ENCODE peak calls at places on chromosome 11, in eight cellular contexts. Y, C, I, Q, D, U, L and B are unnamed samples.

GRCh38 chr11:106280041-106280440 is 202.6 kb downstream of the AASDHPPT start:
- DNase-seq in Y (no peak), I (no peak), U (no peak), D (no peak), Q (no peak), L (no peak), C (no peak), B (no peak)

GRCh38 chr11:13046626-13047570 is 37.8 kb downstream of the RASSF10 start:
- DNase-seq in I (no peak), L (no peak), D (no peak), Y (no peak), Q (no peak), C (no peak), U (no peak), B (no peak)

GRCh38 chr11:17575431-17576425 is 28.7 kb downstream of the OTOG start:
- DNase-seq in U (no peak), L (no peak), C (peak; percentile 37), I (no peak), D (no peak), Y (no peak), Q (no peak), B (no peak)

GRCh38 chr11:103961010-103961409 is 75.4 kb upstream of the DDI1 start:
- DNase-seq in Y (peak; percentile 51), C (no peak), Q (no peak), D (peak; percentile 73), U (no peak), L (peak; percentile 88), I (peak; percentile 73), B (no peak)

GRCh38 chr11:128831781-128832497 is 35.2 kb downstream of the KCNJ1 start:
- DNase-seq in U (peak; percentile 47), C (no peak), Y (no peak), I (no peak), Q (no peak), L (no peak), D (no peak), B (no peak)

GRCh38 chr11:41431784-41432183 is 27.7 kb downstream of the LRRC4C start:
- DNase-seq in C (no peak), L (no peak), Q (no peak), I (no peak), Y (no peak), U (peak; percentile 31), D (no peak), B (no peak)

GRCh38 chr11:130533113-130533803 is 84.8 kb downstream of the ADAMTS15 start:
- DNase-seq in I (no peak), C (no peak), Q (no peak), U (no peak), Y (no peak), L (no peak), D (no peak), B (no peak)

GRCh38 chr11:104127828-104128227 is 36.1 kb downstream of the PDGFD start:
- DNase-seq in U (no peak), Y (peak; percentile 63), D (peak; percentile 42), Q (no peak), L (peak; percentile 75), C (no peak), I (peak; percentile 39), B (no peak)

GRCh38 chr11:44645832-44646231 is 80.4 kb downstream of the CD82 start:
- DNase-seq in D (no peak), U (no peak), C (no peak), Y (no peak), L (no peak), I (no peak), Q (no peak), B (no peak)

GRCh38 chr11:117807482-117808272 is 10.7 kb upstream of the DSCAML1 start:
- DNase-seq in D (peak; percentile 36), Y (peak; percentile 51), U (peak; percentile 72), I (peak; percentile 81), C (peak; percentile 90), L (peak; percentile 51), Q (peak; percentile 94), B (no peak)

GRCh38 chr11:125141686-125142535 is 22.6 kb upstream of the PKNOX2 start:
- DNase-seq in Y (peak; percentile 5), C (no peak), I (peak; percentile 63), Q (no peak), L (peak; percentile 29), D (peak; percentile 16), U (peak; percentile 47), B (no peak)

GRCh38 chr11:44627911-44628729 is 62.7 kb downstream of the CD82 start:
- DNase-seq in D (peak; percentile 72), U (peak; percentile 73), Y (peak; percentile 33), L (peak; percentile 49), I (no peak), Q (peak; percentile 79), C (no peak), B (no peak)

GRCh38 chr11:69509846-69510390 is 28.5 kb downstream of the LINC01488 start:
- DNase-seq in Y (no peak), D (no peak), L (no peak), U (no peak), Q (no peak), C (no peak), I (no peak), B (no peak)

GRCh38 chr11:82883853-82884252 is 16.4 kb downstream of the PRCP start:
- DNase-seq in I (no peak), Y (no peak), U (no peak), L (peak; percentile 14), D (no peak), C (no peak), Q (no peak), B (no peak)

GRCh38 chr11:126347751-126348628 is 7.5 kb upstream of the ST3GAL4 start:
- DNase-seq in I (no peak), C (peak; percentile 57), Q (no peak), L (no peak), D (no peak), Y (no peak), U (no peak), B (no peak)

GRCh38 chr11:65026810-65027209 is 429 bp upstream of the SNX15 start:
- DNase-seq in Q (no peak), U (no peak), C (no peak), I (no peak), Y (no peak), D (no peak), L (peak; percentile 68), B (no peak)
- H3K4me3 ChIP-seq in Q (peak overlapping the region; percentile 50), U (peak overlapping the region; percentile 67), C (peak overlapping the region; percentile 64), I (peak overlapping the region; percentile 67), Y (peak overlapping the region; percentile 52), D (peak overlapping the region; percentile 73), L (peak overlapping the region; percentile 40), B (peak overlapping the region; percentile 78)

GRCh38 chr11:2902784-2903671 is 17.5 kb upstream of the CDKN1C start:
- DNase-seq in D (no peak), Q (no peak), L (no peak), I (no peak), U (no peak), Y (no peak), C (no peak), B (no peak)
- TF ChIP-seq CTCF in D (no peak), Q (no peak), L (no peak), I (no peak), U (no peak), Y (no peak), C (no peak), B (no peak)

GRCh38 chr11:67436459-67437081 is 912 bp downstream of the PTPRCAP start:
- DNase-seq in C (peak; percentile 78), I (no peak), U (peak; percentile 93), Y (no peak), D (peak; percentile 12), Q (no peak), L (no peak), B (no peak)
- H3K4me3 ChIP-seq in C (no peak overlapping the region), I (no peak overlapping the region), U (peak overlapping the region; percentile 88), Y (no peak overlapping the region), D (no peak overlapping the region), Q (peak overlapping the region; percentile 14), L (no peak overlapping the region), B (no peak overlapping the region)

GRCh38 chr11:94786264-94787126 is 18.3 kb downstream of the AMOTL1 start:
- DNase-seq in Q (no peak), Y (peak; percentile 53), D (no peak), L (peak; percentile 59), I (peak; percentile 75), U (peak; percentile 41), C (no peak), B (no peak)
- TF ChIP-seq CTCF in Q (peak; percentile 43), Y (peak; percentile 69), D (peak; percentile 70), L (peak; percentile 53), I (peak; percentile 80), U (peak; percentile 52), C (peak; percentile 54), B (peak; percentile 47)

GRCh38 chr11:86171627-86172026 is 72.9 kb upstream of the EED start:
- DNase-seq in Q (no peak), C (no peak), D (no peak), I (no peak), L (no peak), Y (no peak), U (no peak), B (no peak)

GRCh38 chr11:86172894-86173293 is 71.7 kb upstream of the EED start:
- DNase-seq in C (no peak), U (no peak), D (peak; percentile 90), Y (peak; percentile 26), Q (no peak), I (peak; percentile 54), L (peak; percentile 55), B (no peak)

GRCh38 chr11:86176165-86176884 is 68.2 kb upstream of the EED start:
- DNase-seq in C (no peak), I (peak; percentile 4), U (no peak), Q (no peak), D (peak; percentile 78), Y (peak; percentile 20), L (peak; percentile 52), B (no peak)

GRCh38 chr11:86175585-86175984 is 69.0 kb upstream of the EED start:
- DNase-seq in L (no peak), I (no peak), Y (no peak), C (no peak), U (no peak), Q (no peak), D (no peak), B (no peak)

GRCh38 chr11:86174101-86175046 is 70.2 kb upstream of the EED start:
- DNase-seq in U (no peak), Q (no peak), L (peak; percentile 99), I (peak; percentile 86), C (peak; percentile 85), D (peak; percentile 100), Y (peak; percentile 99), B (peak; percentile 98)
- H3K4me3 ChIP-seq in U (no peak overlapping the region), Q (no peak overlapping the region), L (no peak overlapping the region), I (no peak overlapping the region), C (peak overlapping the region; percentile 19), D (no peak overlapping the region), Y (no peak overlapping the region), B (no peak overlapping the region)

GRCh38 chr11:86408845-86409244 is 34.2 kb downstream of the CCDC81 start:
- DNase-seq in Q (no peak), L (no peak), Y (no peak), I (peak; percentile 2), C (no peak), D (no peak), U (no peak), B (no peak)
- TF ChIP-seq CTCF in Q (no peak), L (peak; percentile 45), Y (peak; percentile 49), I (peak; percentile 53), C (no peak), D (peak; percentile 31), U (no peak), B (peak; percentile 55)